ENCODE peak calls at places on chromosomes 7 and 10, in ten cellular contexts. N is RKO; O is kidney; A is AG09319; L is mucosa of gallbladder; R is NCI-H1930; X is SK-MEL-5; U is AG04450; C is nephron progenitor cell; I is CD4-positive, CD25-positive, alpha-beta regulatory T cell. J is an unnamed sample.

GRCh38 chr7:134834689-134835462 is 55.4 kb downstream of the CALD1 start:
- DNase-seq in N (no peak), O (no peak), A (no peak), L (no peak), R (no peak), X (no peak), U (no peak), C (no peak), I (no peak), J (no peak)

GRCh38 chr7:135716677-135717238 is 11.2 kb downstream of the SLC13A4 start:
- DNase-seq in N (no peak), O (no peak), A (no peak), L (no peak), R (no peak), X (no peak), U (peak), C (no peak), I (no peak), J (no peak)

GRCh38 chr7:88456490-88456889 is 149.8 kb upstream of the STEAP4 start:
- DNase-seq in N (no peak), O (no peak), A (no peak), L (no peak), R (no peak), X (no peak), U (no peak), C (no peak), I (no peak), J (no peak)

GRCh38 chr10:62582804-62583208 is 208.6 kb downstream of the ZNF365 start:
- DNase-seq in N (no peak), O (peak), A (peak), L (peak), R (no peak), X (no peak), U (peak), C (no peak), I (no peak), J (no peak)

GRCh38 chr10:43856299-43856698 is 207.6 kb upstream of the ZNF32 start:
- DNase-seq in N (no peak), O (no peak), A (no peak), L (no peak), R (no peak), X (no peak), U (no peak), C (no peak), I (no peak), J (no peak)

GRCh38 chr7:6172331-6173295 is 99.8 kb downstream of the CYTH3 start:
- DNase-seq in N (peak), O (no peak), A (no peak), L (no peak), R (no peak), X (no peak), U (no peak), C (no peak), I (no peak), J (no peak)

GRCh38 chr10:14601872-14602725 is 172.6 kb downstream of the FAM107B start:
- DNase-seq in N (peak), O (peak), A (no peak), L (peak), R (no peak), X (peak), U (no peak), C (no peak), I (peak), J (peak)

GRCh38 chr7:151242181-151243044 is 6.1 kb downstream of the SMARCD3 start:
- DNase-seq in N (no peak), O (no peak), A (no peak), L (no peak), R (no peak), X (no peak), U (no peak), C (no peak), I (no peak), J (no peak)

GRCh38 chr7:94643771-94644545 is 12.0 kb downstream of the SGCE start:
- DNase-seq in N (no peak), O (no peak), A (no peak), L (no peak), R (no peak), X (no peak), U (no peak), C (no peak), I (no peak), J (no peak)

GRCh38 chr7:49486974-49487919 is 286.2 kb upstream of the VWC2 start:
- DNase-seq in N (peak), O (no peak), A (no peak), L (no peak), R (no peak), X (no peak), U (no peak), C (no peak), I (no peak), J (no peak)

J was measured in activated CD4-positive, alpha-beta T cell treated with anti-CD3 and anti-CD28 coated beads for 4 hours.